ENCODE peak calls at places on chromosomes 5 and 9, in five cellular contexts. O is stimulated activated naive CD4-positive, alpha-beta T cell; N is CD8-positive, alpha-beta memory T cell; K is GOT3; B is AML-193. I is an unnamed sample.

GRCh38 chr5:55308254-55308836 is 556 bp downstream of the MTREX start:
- DNase-seq in O (peak; percentile 55), N (no peak), K (no peak), B (peak; percentile 35), I (no peak)

GRCh38 chr5:59786271-59786805 is 107.2 kb downstream of the PDE4D start:
- DNase-seq in O (no peak), N (no peak), K (no peak), B (no peak), I (no peak)

GRCh38 chr5:108822211-108822947 is 74.7 kb downstream of the FER start:
- DNase-seq in O (no peak), N (no peak), K (no peak), B (no peak), I (no peak)

GRCh38 chr9:83387401-83388185 is 150.6 kb downstream of the FRMD3 start:
- DNase-seq in O (no peak), N (no peak), K (no peak), B (no peak), I (no peak)

GRCh38 chr9:100756217-100756616 is 178.3 kb downstream of the CAVIN4 start:
- DNase-seq in O (no peak), N (no peak), K (no peak), B (no peak), I (no peak)

GRCh38 chr5:135308245-135308644 is 90.8 kb downstream of the MACROH2A1 start:
- DNase-seq in O (no peak), N (no peak), K (no peak), B (no peak), I (no peak)

GRCh38 chr9:108687360-108687981 is 168.3 kb downstream of the ACTL7B start:
- DNase-seq in O (no peak), N (no peak), K (no peak), B (no peak), I (no peak)

GRCh38 chr5:116361171-116361967 is 213.3 kb downstream of the SEMA6A start:
- DNase-seq in O (no peak), N (no peak), K (no peak), B (no peak), I (no peak)

GRCh38 chr5:61767231-61768080 is 435.4 kb downstream of the ZSWIM6 start:
- DNase-seq in O (no peak), N (no peak), K (no peak), B (no peak), I (no peak)

GRCh38 chr5:41935544-41935943 is 10.5 kb downstream of the FBXO4 start:
- DNase-seq in O (no peak), N (no peak), K (no peak), B (no peak), I (no peak)

GRCh38 chr9:112925058-112925641 is 34.5 kb upstream of the SLC46A2 start:
- DNase-seq in O (no peak), N (no peak), K (no peak), B (no peak), I (no peak)

GRCh38 chr9:135857371-135857786 is 50.0 kb downstream of the CAMSAP1 start:
- DNase-seq in O (no peak), N (no peak), K (no peak), B (no peak), I (no peak)

GRCh38 chr9:105993921-105994715 is 299.8 kb downstream of the TMEM38B start:
- DNase-seq in O (no peak), N (no peak), K (no peak), B (no peak), I (no peak)

GRCh38 chr9:90611568-90611967 is 31.1 kb downstream of the DIRAS2 start:
- DNase-seq in O (no peak), N (no peak), K (no peak), B (no peak), I (no peak)

GRCh38 chr5:173045481-173045880 is 10.7 kb upstream of the CREBRF start:
- DNase-seq in O (no peak), N (no peak), K (no peak), B (no peak), I (no peak)

GRCh38 chr9:133589454-133590227 is 19.5 kb downstream of the FAM163B start:
- DNase-seq in O (peak; percentile 19), N (peak; percentile 29), K (no peak), B (no peak), I (peak; percentile 22)

GRCh38 chr5:93130623-93131022 is 450.4 kb downstream of the NR2F1-AS1 start:
- DNase-seq in O (no peak), N (no peak), K (no peak), B (no peak), I (no peak)

GRCh38 chr9:36136277-36136893 is at the start of gene GLIPR2:
- DNase-seq in O (peak; percentile 69), N (peak; percentile 72), K (no peak), B (peak; percentile 66), I (peak; percentile 88)

GRCh38 chr9:22528485-22528884 is 81.9 kb downstream of the DMRTA1 start:
- DNase-seq in O (no peak), N (no peak), K (no peak), B (peak; percentile 38), I (no peak)

GRCh38 chr9:107954303-107954702 is 464.7 kb upstream of the KLF4 start:
- DNase-seq in O (no peak), N (no peak), K (no peak), B (no peak), I (no peak)

GRCh38 chr9:121019282-121019681 is 30.8 kb downstream of the C5 start:
- DNase-seq in O (no peak), N (no peak), K (no peak), B (no peak), I (no peak)

GRCh38 chr9:12274577-12274976 is 418.6 kb upstream of the TYRP1 start:
- DNase-seq in O (no peak), N (no peak), K (no peak), B (no peak), I (no peak)

GRCh38 chr9:87464110-87464991 is 33.3 kb upstream of the DAPK1 start:
- DNase-seq in O (no peak), N (no peak), K (no peak), B (no peak), I (no peak)

GRCh38 chr5:164600929-164601535 is 1095.6 kb downstream of the MAT2B start:
- DNase-seq in O (no peak), N (no peak), K (no peak), B (no peak), I (no peak)

GRCh38 chr5:147455822-147456221 is 54.0 kb downstream of the DPYSL3 start:
- DNase-seq in O (no peak), N (no peak), K (no peak), B (no peak), I (no peak)

GRCh38 chr5:133942589-133943474 is 25.6 kb downstream of the C5orf15 start:
- DNase-seq in O (no peak), N (no peak), K (no peak), B (no peak), I (no peak)

GRCh38 chr5:97019435-97020117 is 83.7 kb downstream of the LNPEP start:
- DNase-seq in O (no peak), N (no peak), K (no peak), B (no peak), I (no peak)

GRCh38 chr9:126880947-126881332 is 20.5 kb downstream of the ZBTB34 start:
- DNase-seq in O (no peak), N (no peak), K (no peak), B (no peak), I (no peak)

GRCh38 chr9:8287501-8287900 is 487.9 kb upstream of the DMAC1 start:
- DNase-seq in O (no peak), N (no peak), K (no peak), B (no peak), I (no peak)

GRCh38 chr9:129185991-129186390 is 7.9 kb upstream of the IER5L start:
- DNase-seq in O (no peak), N (no peak), K (no peak), B (no peak), I (no peak)

GRCh38 chr5:142680605-142681259 is 5.2 kb downstream of the FGF1 start:
- DNase-seq in O (no peak), N (no peak), K (no peak), B (no peak), I (no peak)

GRCh38 chr9:99127372-99128132 is 22.6 kb downstream of the TGFBR1 start:
- DNase-seq in O (no peak), N (no peak), K (no peak), B (no peak), I (no peak)

GRCh38 chr5:59275537-59276276 is 617.8 kb downstream of the PDE4D start:
- DNase-seq in O (no peak), N (no peak), K (no peak), B (peak; percentile 66), I (no peak)

GRCh38 chr5:71700803-71701202 is 18.3 kb upstream of the CARTPT start:
- DNase-seq in O (no peak), N (no peak), K (no peak), B (no peak), I (no peak)